ENCODE peak calls at places on chromosomes 6 and 20, in eight cellular contexts. D is stomach, C is H1, Q is A673, J is psoas muscle, W is mesendoderm, V is tibial artery, Y is aorta. O is an unnamed sample.

GRCh38 chr20:61925555-61926252 is 140.0 kb downstream of the TAF4 start:
- DNase-seq in Q (peak; percentile 71), V (no peak), D (no peak), C (no peak), Y (no peak), J (no peak), W (no peak), O (no peak)

GRCh38 chr6:145148392-145149175 is 586.7 kb downstream of the EPM2A start:
- DNase-seq in Y (no peak), W (peak; percentile 46), V (no peak), C (no peak), D (peak; percentile 29), J (peak; percentile 20), Q (no peak), O (peak; percentile 11)

GRCh38 chr6:158270389-158271127 is 41.7 kb upstream of the TULP4 start:
- DNase-seq in Q (no peak), C (no peak), W (no peak), V (no peak), Y (no peak), J (no peak), D (no peak), O (peak; percentile 20)

GRCh38 chr6:21694168-21694567 is 100.6 kb downstream of the SOX4 start:
- DNase-seq in V (no peak), Y (no peak), Q (no peak), D (no peak), J (no peak), C (peak; percentile 41), W (no peak), O (no peak)

GRCh38 chr20:52047811-52048302 is 143.7 kb downstream of the ZFP64 start:
- DNase-seq in V (no peak), J (no peak), C (peak; percentile 52), W (peak; percentile 14), Q (no peak), D (no peak), Y (no peak), O (peak; percentile 6)

GRCh38 chr6:3872370-3872854 is 23.2 kb downstream of the FAM50B start:
- DNase-seq in V (no peak), Y (no peak), D (no peak), C (no peak), J (no peak), Q (no peak), W (no peak), O (no peak)

GRCh38 chr20:20668639-20669038 is 43.8 kb downstream of the RALGAPA2 start:
- DNase-seq in D (no peak), V (no peak), J (no peak), Y (no peak), Q (no peak), W (no peak), C (no peak), O (no peak)

GRCh38 chr6:168320661-168321060 is 1.1 kb upstream of the DACT2 start:
- DNase-seq in C (no peak), Y (no peak), Q (no peak), D (no peak), V (no peak), W (no peak), J (no peak), O (no peak)

GRCh38 chr6:41546866-41547798 is 951 bp downstream of the FOXP4 start:
- DNase-seq in D (peak; percentile 48), W (peak; percentile 75), Y (peak; percentile 81), V (peak; percentile 34), C (peak; percentile 70), J (peak; percentile 49), Q (peak; percentile 53), O (no peak)

GRCh38 chr20:59364611-59365010 is 64.2 kb downstream of the EDN3 start:
- DNase-seq in V (no peak), Y (no peak), J (no peak), Q (no peak), D (no peak), C (no peak), W (no peak), O (no peak)
- H3K27me3 ChIP-seq in V (no peaks in the 10 kb centered on the region), Y (no peaks in the 10 kb centered on the region), J (peaks cover 13% of the 10 kb centered on the region), Q (peaks cover 4% of the 10 kb centered on the region), D (no peaks in the 10 kb centered on the region), C (no peaks in the 10 kb centered on the region), W (no peaks in the 10 kb centered on the region), O (peaks cover 20% of the 10 kb centered on the region)

GRCh38 chr6:165660881-165661415 is 2.1 kb downstream of the PDE10A start:
- DNase-seq in J (no peak), V (no peak), W (no peak), D (no peak), Y (no peak), C (peak; percentile 67), Q (no peak), O (no peak)
- H3K4me3 ChIP-seq in J (peak overlapping the region; percentile 71), V (peak overlapping the region; percentile 59), W (peak overlapping the region; percentile 62), D (peak overlapping the region; percentile 59), Y (peak overlapping the region; percentile 88), C (peak overlapping the region; percentile 56), Q (peak overlapping the region; percentile 41), O (peak overlapping the region; percentile 91)

DNA sequence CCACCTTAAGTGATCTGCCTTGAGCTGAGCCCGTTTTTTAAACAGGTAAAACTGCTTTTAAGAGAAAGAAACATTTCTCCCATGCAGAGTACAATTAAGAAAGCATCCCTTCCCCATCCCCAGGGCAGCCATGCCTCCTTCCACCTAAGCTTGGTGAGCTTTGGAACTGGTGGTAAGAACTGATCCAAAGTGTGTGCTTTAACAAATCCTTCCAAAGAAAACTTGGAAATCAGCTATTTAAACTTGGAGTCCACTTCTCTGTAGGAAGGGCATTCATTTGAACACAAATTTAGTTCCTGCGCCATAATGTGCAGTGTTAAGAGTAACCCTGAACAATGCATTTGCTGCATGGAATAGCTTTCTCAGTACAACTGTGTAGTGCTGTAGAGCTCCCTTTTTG is 17.0 kb downstream of the GMDS start:
- DNase-seq in J (no peak), W (no peak), C (no peak), V (no peak), Q (no peak), D (no peak), Y (no peak), O (no peak)
- H3K27ac ChIP-seq in J (no peak overlapping the region), W (no peak overlapping the region), C (no peak overlapping the region), V (no peak overlapping the region), Q (no peak overlapping the region), D (no peak overlapping the region), Y (no peak overlapping the region), O (no peak overlapping the region)

GRCh38 chr20:40203032-40203431 is 486.0 kb downstream of the MAFB start:
- DNase-seq in Q (no peak), C (no peak), Y (no peak), D (no peak), V (no peak), W (no peak), J (no peak), O (no peak)

GRCh38 chr20:40205971-40206370 is 483.1 kb downstream of the MAFB start:
- DNase-seq in Y (no peak), W (no peak), J (no peak), Q (no peak), V (no peak), D (no peak), C (no peak), O (no peak)

DNA sequence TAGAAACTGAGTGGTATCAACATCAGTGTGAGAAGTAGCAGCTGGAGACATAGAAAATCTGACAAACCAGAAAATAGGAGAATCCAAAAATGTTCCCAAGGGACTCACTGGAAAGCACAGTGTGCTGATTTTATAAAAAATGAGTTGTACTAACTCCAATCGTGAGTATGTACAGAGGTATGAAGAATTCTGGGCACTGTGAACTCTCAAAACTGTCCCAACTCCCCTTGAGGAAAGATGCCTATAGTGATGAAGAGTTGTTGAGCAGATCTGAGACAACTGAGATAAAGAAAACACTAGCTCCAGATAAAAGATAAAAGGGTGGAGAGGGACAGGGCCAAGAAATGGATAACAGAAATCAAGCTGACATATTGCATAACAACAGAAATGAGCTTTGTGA is 481.4 kb downstream of the MAFB start:
- DNase-seq in Y (no peak), C (no peak), W (no peak), Q (no peak), J (no peak), D (no peak), V (no peak), O (no peak)
- H3K27me3 ChIP-seq in Y (no peaks in the 10 kb centered on the region), C (no peaks in the 10 kb centered on the region), W (no peaks in the 10 kb centered on the region), Q (no peaks in the 10 kb centered on the region), J (no peaks in the 10 kb centered on the region), D (no peaks in the 10 kb centered on the region), V (no peaks in the 10 kb centered on the region), O (no peaks in the 10 kb centered on the region)

DNA sequence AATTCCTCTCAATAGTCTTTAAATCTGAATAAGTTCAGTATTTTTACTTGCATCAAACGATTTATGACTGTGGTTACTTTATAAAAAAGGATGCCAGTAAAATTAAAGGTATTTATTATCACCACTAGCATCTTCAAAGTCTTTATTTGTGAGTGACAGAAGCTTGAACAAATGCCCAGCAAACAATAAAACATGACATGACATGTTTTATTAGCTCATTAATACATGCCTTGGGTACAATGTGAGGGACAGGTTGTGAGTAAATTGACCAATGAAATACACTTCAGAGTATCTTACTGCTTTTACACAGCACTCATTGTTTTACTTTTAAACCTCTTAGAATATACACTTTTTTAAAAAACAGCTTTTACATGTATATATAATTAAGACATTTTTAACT is 113.4 kb upstream of the BEND3 start:
- DNase-seq in D (no peak), W (no peak), Q (no peak), C (no peak), J (no peak), Y (no peak), V (no peak), O (no peak)
- H3K4me3 ChIP-seq in D (no peak overlapping the region), W (no peak overlapping the region), Q (no peak overlapping the region), C (no peak overlapping the region), J (no peak overlapping the region), Y (no peak overlapping the region), V (no peak overlapping the region), O (no peak overlapping the region)

O was measured in heart right ventricle.